ENCODE peak calls at places on chromosomes 12 and 14, in eight cellular contexts. One of them, this sample, is unnamed.

GRCh38 chr12:8742501-8742900 is 44.7 kb downstream of the RIMKLB start:
- DNase-seq in caudate nucleus: no peak
- DNase-seq in NT2/D1: no peak
- DNase-seq in neural crest cell: no peak
- DNase-seq in anterior cingulate cortex: no peak
- DNase-seq in hypothalamus: no peak
- DNase-seq in skeletal muscle cell: peak
- DNase-seq in H54: peak
- DNase-seq in this sample: no peak

GRCh38 chr14:52900731-52901130 is 50.1 kb downstream of the FERMT2 start:
- DNase-seq in caudate nucleus: no peak
- DNase-seq in NT2/D1: no peak
- DNase-seq in neural crest cell: no peak
- DNase-seq in anterior cingulate cortex: no peak
- DNase-seq in hypothalamus: no peak
- DNase-seq in skeletal muscle cell: no peak
- DNase-seq in H54: no peak
- DNase-seq in this sample: no peak

GRCh38 chr14:20631023-20631820 is 10.3 kb downstream of the OR6S1 start:
- DNase-seq in caudate nucleus: no peak
- DNase-seq in NT2/D1: no peak
- DNase-seq in neural crest cell: peak
- DNase-seq in anterior cingulate cortex: no peak
- DNase-seq in hypothalamus: no peak
- DNase-seq in skeletal muscle cell: no peak
- DNase-seq in H54: no peak
- DNase-seq in this sample: no peak

GRCh38 chr12:25557830-25558436 is 4.8 kb upstream of the LMNTD1 start:
- DNase-seq in caudate nucleus: no peak
- DNase-seq in NT2/D1: peak
- DNase-seq in neural crest cell: peak
- DNase-seq in anterior cingulate cortex: no peak
- DNase-seq in hypothalamus: no peak
- DNase-seq in skeletal muscle cell: peak
- DNase-seq in H54: no peak
- DNase-seq in this sample: no peak

GRCh38 chr12:38124247-38125012 is 192.1 kb upstream of the ALG10B start:
- DNase-seq in caudate nucleus: no peak
- DNase-seq in NT2/D1: no peak
- DNase-seq in neural crest cell: no peak
- DNase-seq in anterior cingulate cortex: no peak
- DNase-seq in hypothalamus: no peak
- DNase-seq in skeletal muscle cell: no peak
- DNase-seq in H54: no peak
- DNase-seq in this sample: no peak

GRCh38 chr12:64824500-64825142 is at the start of gene TBC1D30:
- DNase-seq in caudate nucleus: peak
- DNase-seq in NT2/D1: no peak
- DNase-seq in neural crest cell: peak
- DNase-seq in anterior cingulate cortex: no peak
- DNase-seq in hypothalamus: no peak
- DNase-seq in skeletal muscle cell: no peak
- DNase-seq in H54: no peak
- DNase-seq in this sample: peak

GRCh38 chr14:79971330-79971729 is 240.0 kb downstream of the DIO2 start:
- DNase-seq in caudate nucleus: no peak
- DNase-seq in NT2/D1: no peak
- DNase-seq in neural crest cell: no peak
- DNase-seq in anterior cingulate cortex: no peak
- DNase-seq in hypothalamus: no peak
- DNase-seq in skeletal muscle cell: peak
- DNase-seq in H54: no peak
- DNase-seq in this sample: no peak

GRCh38 chr12:6534914-6535696 is 788 bp downstream of the GAPDH start:
- DNase-seq in caudate nucleus: no peak
- DNase-seq in NT2/D1: peak
- DNase-seq in neural crest cell: peak
- DNase-seq in anterior cingulate cortex: no peak
- DNase-seq in hypothalamus: no peak
- DNase-seq in skeletal muscle cell: no peak
- DNase-seq in H54: no peak
- DNase-seq in this sample: peak

GRCh38 chr14:24416932-24417619 is 12.4 kb downstream of the CBLN3 start:
- DNase-seq in caudate nucleus: no peak
- DNase-seq in NT2/D1: no peak
- DNase-seq in neural crest cell: no peak
- DNase-seq in anterior cingulate cortex: no peak
- DNase-seq in hypothalamus: no peak
- DNase-seq in skeletal muscle cell: no peak
- DNase-seq in H54: no peak
- DNase-seq in this sample: no peak

GRCh38 chr12:34373926-34374325 is 351.6 kb downstream of the ALG10 start:
- DNase-seq in caudate nucleus: no peak
- DNase-seq in NT2/D1: no peak
- DNase-seq in neural crest cell: no peak
- DNase-seq in anterior cingulate cortex: no peak
- DNase-seq in hypothalamus: no peak
- DNase-seq in skeletal muscle cell: no peak
- DNase-seq in H54: no peak
- DNase-seq in this sample: no peak

GRCh38 chr14:79325071-79325470 is 886.2 kb downstream of the DIO2 start:
- DNase-seq in caudate nucleus: no peak
- DNase-seq in NT2/D1: no peak
- DNase-seq in neural crest cell: no peak
- DNase-seq in anterior cingulate cortex: no peak
- DNase-seq in hypothalamus: no peak
- DNase-seq in skeletal muscle cell: no peak
- DNase-seq in H54: no peak
- DNase-seq in this sample: no peak

GRCh38 chr14:104096318-104096717 is 10.8 kb downstream of the ASPG start:
- DNase-seq in caudate nucleus: no peak
- DNase-seq in NT2/D1: no peak
- DNase-seq in neural crest cell: no peak
- DNase-seq in anterior cingulate cortex: no peak
- DNase-seq in hypothalamus: no peak
- DNase-seq in skeletal muscle cell: no peak
- DNase-seq in H54: no peak
- DNase-seq in this sample: no peak

GRCh38 chr14:96239759-96240158 is 16.3 kb upstream of the BDKRB1 start:
- DNase-seq in caudate nucleus: no peak
- DNase-seq in NT2/D1: no peak
- DNase-seq in neural crest cell: no peak
- DNase-seq in anterior cingulate cortex: no peak
- DNase-seq in hypothalamus: no peak
- DNase-seq in skeletal muscle cell: no peak
- DNase-seq in H54: no peak
- DNase-seq in this sample: no peak

GRCh38 chr12:91813701-91814100 is 331.9 kb downstream of the BTG1 start:
- DNase-seq in caudate nucleus: no peak
- DNase-seq in NT2/D1: no peak
- DNase-seq in neural crest cell: no peak
- DNase-seq in anterior cingulate cortex: no peak
- DNase-seq in hypothalamus: no peak
- DNase-seq in skeletal muscle cell: peak
- DNase-seq in H54: no peak
- DNase-seq in this sample: no peak

GRCh38 chr14:74552623-74553022 is 59.1 kb downstream of the ISCA2 start:
- DNase-seq in caudate nucleus: no peak
- DNase-seq in NT2/D1: no peak
- DNase-seq in neural crest cell: no peak
- DNase-seq in anterior cingulate cortex: no peak
- DNase-seq in hypothalamus: no peak
- DNase-seq in skeletal muscle cell: no peak
- DNase-seq in H54: no peak
- DNase-seq in this sample: peak

GRCh38 chr14:61320806-61321384 is 484 bp upstream of the PRKCH start:
- DNase-seq in caudate nucleus: no peak
- DNase-seq in NT2/D1: no peak
- DNase-seq in neural crest cell: no peak
- DNase-seq in anterior cingulate cortex: no peak
- DNase-seq in hypothalamus: no peak
- DNase-seq in skeletal muscle cell: no peak
- DNase-seq in H54: no peak
- DNase-seq in this sample: peak

GRCh38 chr14:95098984-95099599 is 58.2 kb downstream of the DICER1 start:
- DNase-seq in caudate nucleus: no peak
- DNase-seq in NT2/D1: peak
- DNase-seq in neural crest cell: peak
- DNase-seq in anterior cingulate cortex: no peak
- DNase-seq in hypothalamus: no peak
- DNase-seq in skeletal muscle cell: no peak
- DNase-seq in H54: peak
- DNase-seq in this sample: peak

GRCh38 chr12:130606245-130606644 is 109.9 kb downstream of the RIMBP2 start:
- DNase-seq in caudate nucleus: peak
- DNase-seq in NT2/D1: no peak
- DNase-seq in neural crest cell: no peak
- DNase-seq in anterior cingulate cortex: no peak
- DNase-seq in hypothalamus: no peak
- DNase-seq in skeletal muscle cell: no peak
- DNase-seq in H54: no peak
- DNase-seq in this sample: no peak

GRCh38 chr12:108234155-108234554 is 105.0 kb downstream of the CMKLR1 start:
- DNase-seq in caudate nucleus: no peak
- DNase-seq in NT2/D1: no peak
- DNase-seq in neural crest cell: no peak
- DNase-seq in anterior cingulate cortex: no peak
- DNase-seq in hypothalamus: no peak
- DNase-seq in skeletal muscle cell: no peak
- DNase-seq in H54: no peak
- DNase-seq in this sample: no peak

GRCh38 chr14:92519246-92520101 is 5.9 kb downstream of the RIN3 start:
- DNase-seq in caudate nucleus: no peak
- DNase-seq in NT2/D1: no peak
- DNase-seq in neural crest cell: no peak
- DNase-seq in anterior cingulate cortex: no peak
- DNase-seq in hypothalamus: no peak
- DNase-seq in skeletal muscle cell: no peak
- DNase-seq in H54: no peak
- DNase-seq in this sample: no peak

GRCh38 chr12:115337693-115338543 is 653.9 kb upstream of the TBX3 start:
- DNase-seq in caudate nucleus: no peak
- DNase-seq in NT2/D1: no peak
- DNase-seq in neural crest cell: no peak
- DNase-seq in anterior cingulate cortex: no peak
- DNase-seq in hypothalamus: no peak
- DNase-seq in skeletal muscle cell: peak
- DNase-seq in H54: peak
- DNase-seq in this sample: peak

GRCh38 chr12:75550401-75550851 is 39.0 kb upstream of the KRR1 start:
- DNase-seq in caudate nucleus: no peak
- DNase-seq in NT2/D1: no peak
- DNase-seq in neural crest cell: no peak
- DNase-seq in anterior cingulate cortex: no peak
- DNase-seq in hypothalamus: no peak
- DNase-seq in skeletal muscle cell: no peak
- DNase-seq in H54: no peak
- DNase-seq in this sample: no peak

GRCh38 chr12:14915736-14916135 is 22.6 kb downstream of the ERP27 start:
- DNase-seq in caudate nucleus: no peak
- DNase-seq in NT2/D1: no peak
- DNase-seq in neural crest cell: no peak
- DNase-seq in anterior cingulate cortex: no peak
- DNase-seq in hypothalamus: no peak
- DNase-seq in skeletal muscle cell: no peak
- DNase-seq in H54: no peak
- DNase-seq in this sample: no peak

GRCh38 chr14:69149461-69150244 is 3.3 kb downstream of the DCAF5 start:
- DNase-seq in caudate nucleus: no peak
- DNase-seq in NT2/D1: no peak
- DNase-seq in neural crest cell: no peak
- DNase-seq in anterior cingulate cortex: no peak
- DNase-seq in hypothalamus: no peak
- DNase-seq in skeletal muscle cell: no peak
- DNase-seq in H54: no peak
- DNase-seq in this sample: no peak

GRCh38 chr14:106530423-106531107 is 1004.2 kb downstream of the TMEM121 start:
- DNase-seq in caudate nucleus: no peak
- DNase-seq in NT2/D1: no peak
- DNase-seq in neural crest cell: no peak
- DNase-seq in anterior cingulate cortex: no peak
- DNase-seq in hypothalamus: no peak
- DNase-seq in skeletal muscle cell: no peak
- DNase-seq in H54: no peak
- DNase-seq in this sample: no peak

GRCh38 chr12:55720071-55720564 is at the start of gene RDH5:
- DNase-seq in caudate nucleus: no peak
- DNase-seq in NT2/D1: no peak
- DNase-seq in neural crest cell: no peak
- DNase-seq in anterior cingulate cortex: peak
- DNase-seq in hypothalamus: no peak
- DNase-seq in skeletal muscle cell: peak
- DNase-seq in H54: peak
- DNase-seq in this sample: peak

GRCh38 chr14:104388011-104388521 is 191.5 kb upstream of the C14orf180 start:
- DNase-seq in caudate nucleus: no peak
- DNase-seq in NT2/D1: no peak
- DNase-seq in neural crest cell: no peak
- DNase-seq in anterior cingulate cortex: no peak
- DNase-seq in hypothalamus: no peak
- DNase-seq in skeletal muscle cell: no peak
- DNase-seq in H54: no peak
- DNase-seq in this sample: no peak

GRCh38 chr12:56636118-56636674 is 6.1 kb upstream of the BAZ2A start:
- DNase-seq in caudate nucleus: peak
- DNase-seq in NT2/D1: no peak
- DNase-seq in neural crest cell: peak
- DNase-seq in anterior cingulate cortex: no peak
- DNase-seq in hypothalamus: peak
- DNase-seq in skeletal muscle cell: peak
- DNase-seq in H54: peak
- DNase-seq in this sample: peak

GRCh38 chr14:53814371-53814770 is 142.3 kb downstream of the BMP4 start:
- DNase-seq in caudate nucleus: no peak
- DNase-seq in NT2/D1: no peak
- DNase-seq in neural crest cell: no peak
- DNase-seq in anterior cingulate cortex: no peak
- DNase-seq in hypothalamus: no peak
- DNase-seq in skeletal muscle cell: no peak
- DNase-seq in H54: no peak
- DNase-seq in this sample: no peak

GRCh38 chr14:71803539-71804260 is 128.5 kb upstream of the RGS6 start:
- DNase-seq in caudate nucleus: no peak
- DNase-seq in NT2/D1: no peak
- DNase-seq in neural crest cell: no peak
- DNase-seq in anterior cingulate cortex: no peak
- DNase-seq in hypothalamus: no peak
- DNase-seq in skeletal muscle cell: no peak
- DNase-seq in H54: no peak
- DNase-seq in this sample: no peak

GRCh38 chr14:85221832-85222231 is 308.1 kb upstream of the FLRT2 start:
- DNase-seq in caudate nucleus: no peak
- DNase-seq in NT2/D1: no peak
- DNase-seq in neural crest cell: no peak
- DNase-seq in anterior cingulate cortex: no peak
- DNase-seq in hypothalamus: no peak
- DNase-seq in skeletal muscle cell: no peak
- DNase-seq in H54: no peak
- DNase-seq in this sample: no peak